ENCODE peak calls at places on chromosome 19, in five cellular contexts. K, N, U, Y and B are unnamed samples.
A peak's percentile ranks its signal among the peaks of the same experiment; 100 is the strongest.

GRCh38 chr19:6765738-6766356 is 1.4 kb downstream of the SH2D3A start:
- DNase-seq in K (no peak), N (peak; percentile 96), U (no peak), Y (peak; percentile 95), B (no peak)

GRCh38 chr19:51980116-51980736 is 6.4 kb downstream of the ZNF350 start:
- DNase-seq in K (peak; percentile 82), N (no peak), U (no peak), Y (no peak), B (no peak)

GRCh38 chr19:45251452-45252354 is 632 bp downstream of the MARK4 start:
- DNase-seq in K (no peak), N (peak; percentile 34), U (peak; percentile 36), Y (no peak), B (no peak)

GRCh38 chr19:17114414-17114831 is 38.8 kb downstream of the MYO9B start:
- DNase-seq in K (no peak), N (no peak), U (no peak), Y (no peak), B (no peak)

GRCh38 chr19:29622191-29623070 is 16.3 kb downstream of the POP4 start:
- DNase-seq in K (no peak), N (no peak), U (no peak), Y (no peak), B (no peak)

GRCh38 chr19:31223805-31224534 is 125.3 kb downstream of the TSHZ3 start:
- DNase-seq in K (no peak), N (no peak), U (no peak), Y (no peak), B (no peak)

GRCh38 chr19:3039641-3040077 is 10.6 kb upstream of the TLE2 start:
- DNase-seq in K (no peak), N (peak; percentile 60), U (no peak), Y (peak; percentile 45), B (no peak)

GRCh38 chr19:54312436-54313362 is at the start of gene LILRA5:
- DNase-seq in K (no peak), N (no peak), U (no peak), Y (no peak), B (peak; percentile 50)

GRCh38 chr19:51807111-51807701 is 12.2 kb downstream of the FPR3 start:
- DNase-seq in K (no peak), N (no peak), U (no peak), Y (no peak), B (no peak)

GRCh38 chr19:11152318-11153062 is 3.1 kb downstream of the SPC24 start:
- DNase-seq in K (no peak), N (peak; percentile 82), U (peak; percentile 66), Y (peak; percentile 66), B (peak; percentile 72)

GRCh38 chr19:40419066-40419612 is 6.0 kb upstream of the PRX start:
- DNase-seq in K (no peak), N (no peak), U (no peak), Y (no peak), B (no peak)

GRCh38 chr19:3192228-3192635 is 6.5 kb downstream of the NCLN start:
- DNase-seq in K (no peak), N (no peak), U (peak; percentile 14), Y (no peak), B (no peak)

GRCh38 chr19:8536282-8536681 is 22.3 kb upstream of the ZNF414 start:
- DNase-seq in K (no peak), N (no peak), U (no peak), Y (no peak), B (no peak)

GRCh38 chr19:45780146-45780447 is 2.2 kb downstream of the DMPK start:
- DNase-seq in K (no peak), N (no peak), U (no peak), Y (peak; percentile 45), B (no peak)

GRCh38 chr19:57872450-57872849 is 16.4 kb downstream of the ZNF814 start:
- DNase-seq in K (no peak), N (no peak), U (no peak), Y (no peak), B (no peak)

GRCh38 chr19:58356236-58356970 is 3.1 kb upstream of the A1BG start:
- DNase-seq in K (no peak), N (no peak), U (no peak), Y (no peak), B (no peak)

GRCh38 chr19:44002212-44002565 is 568 bp upstream of the ZNF230 start:
- DNase-seq in K (no peak), N (no peak), U (no peak), Y (no peak), B (no peak)
- H3K27ac ChIP-seq in K (peak overlapping the region; percentile 72), N (peak overlapping the region; percentile 55), U (no peak overlapping the region), Y (peak overlapping the region; percentile 76), B (peak overlapping the region; percentile 81)

DNA sequence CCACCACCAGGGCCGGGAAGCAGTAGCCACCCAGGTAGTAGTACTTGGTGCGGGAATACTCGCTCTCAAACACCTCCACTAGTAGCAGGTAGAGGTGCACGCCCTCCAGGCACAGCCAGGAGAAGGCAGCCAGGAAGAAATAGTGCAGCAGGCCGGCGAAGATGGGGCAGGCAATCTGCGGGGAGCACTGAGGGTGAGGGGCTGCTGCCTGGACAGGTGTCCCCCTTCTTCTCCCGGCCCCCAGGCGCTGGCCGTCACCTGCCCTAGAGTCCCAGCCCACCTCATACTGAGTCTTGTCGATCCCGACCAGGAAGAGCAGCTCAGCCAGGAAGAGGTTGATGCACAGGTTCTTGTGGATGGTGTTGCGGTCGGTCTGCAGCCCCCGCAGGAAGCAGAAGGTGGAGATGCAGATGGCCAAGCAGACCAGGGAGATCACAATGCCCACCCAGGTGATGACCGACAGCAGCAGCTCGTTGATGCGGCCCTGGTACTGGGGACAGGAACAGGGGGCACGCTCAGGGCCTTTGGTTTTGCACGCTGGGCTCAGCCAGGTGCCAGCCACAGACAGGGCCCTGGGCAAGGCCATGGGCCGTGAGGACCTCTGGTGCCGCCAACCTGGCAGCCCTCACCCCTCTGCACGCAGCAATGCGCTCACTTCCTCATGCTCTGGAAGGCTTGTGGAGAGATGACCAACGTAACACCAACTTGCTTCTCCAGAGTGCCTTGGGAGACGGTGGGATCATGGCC is 20.8 kb upstream of the ASF1B start:
- DNase-seq in K (no peak), N (no peak), U (no peak), Y (no peak), B (no peak)
- H3K27ac ChIP-seq in K (no peak overlapping the region), N (no peak overlapping the region), U (no peak overlapping the region), Y (no peak overlapping the region), B (no peak overlapping the region)

GRCh38 chr19:49196527-49197240 is 39.1 kb downstream of the TRPM4 start:
- DNase-seq in K (no peak), N (no peak), U (no peak), Y (no peak), B (peak; percentile 59)
- H3K27ac ChIP-seq in K (no peak overlapping the region), N (no peak overlapping the region), U (no peak overlapping the region), Y (no peak overlapping the region), B (peak overlapping the region; percentile 69)

GRCh38 chr19:47106819-47107200 is 6.8 kb downstream of the ZC3H4 start:
- DNase-seq in K (no peak), N (no peak), U (no peak), Y (no peak), B (no peak)
- H3K27ac ChIP-seq in K (peak overlapping the region; percentile 99), N (peak overlapping the region; percentile 79), U (no peak overlapping the region), Y (peak overlapping the region; percentile 98), B (peak overlapping the region; percentile 100)

DNA sequence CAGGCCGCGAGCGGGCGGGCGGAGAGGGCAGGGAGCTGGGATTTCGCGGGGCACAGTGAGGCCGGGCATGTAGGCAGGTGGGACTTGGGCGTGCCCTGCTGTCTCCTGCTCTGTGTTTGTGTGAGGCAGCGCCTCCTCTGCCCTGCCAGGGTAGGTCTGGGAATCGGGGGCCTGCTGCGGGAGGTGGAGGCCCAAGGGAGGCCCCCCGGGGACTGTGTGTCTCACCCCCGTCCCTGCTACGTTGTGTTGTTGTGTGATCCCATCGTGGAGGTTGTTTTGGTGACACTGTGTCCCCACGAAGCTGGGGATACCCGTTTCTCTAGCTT is 957 bp downstream of the FXYD1 start:
- DNase-seq in K (no peak), N (no peak), U (no peak), Y (no peak), B (no peak)
- H3K27ac ChIP-seq in K (no peak overlapping the region), N (peak overlapping the region; percentile 37), U (peak overlapping the region; percentile 62), Y (peak overlapping the region; percentile 57), B (peak overlapping the region; percentile 97)